ENCODE peak calls at places on chromosomes 7 and 10, in nine cellular contexts. T is PC-3, A is keratinocyte, V is left ventricle myocardium inferior, F is neural progenitor cell, X is HepG2, G is WERI-Rb-1, O is esophagus squamous epithelium, H is heart right ventricle. S is an unnamed sample.
A peak's percentile ranks its signal among the peaks of the same experiment; 100 is the strongest.

GRCh38 chr7:102089175-102090098 is 197.2 kb upstream of the SH2B2 start:
- DNase-seq in T (no peak), A (no peak), V (no peak), F (no peak), X (peak; percentile 12), G (no peak), O (no peak), H (no peak), S (no peak)

GRCh38 chr10:102150970-102151773 is 1.0 kb upstream of the NOLC1 start:
- DNase-seq in T (peak; percentile 63), A (no peak), V (no peak), F (no peak), X (peak; percentile 65), G (no peak), O (no peak), H (no peak), S (no peak)

GRCh38 chr7:123285076-123285700 is 85.4 kb upstream of the SLC13A1 start:
- DNase-seq in T (no peak), A (no peak), V (no peak), F (no peak), X (no peak), G (peak; percentile 9), O (no peak), H (no peak), S (no peak)

GRCh38 chr7:131203291-131203976 is 124.2 kb upstream of the MKLN1 start:
- DNase-seq in T (no peak), A (no peak), V (no peak), F (no peak), X (no peak), G (no peak), O (no peak), H (no peak), S (no peak)

GRCh38 chr10:79411546-79412495 is 33.6 kb downstream of the ZCCHC24 start:
- DNase-seq in T (no peak), A (no peak), V (no peak), F (no peak), X (no peak), G (no peak), O (no peak), H (peak; percentile 21), S (no peak)

GRCh38 chr10:123272171-123272570 is 118.0 kb downstream of the BUB3 start:
- DNase-seq in T (peak; percentile 25), A (no peak), V (no peak), F (no peak), X (no peak), G (no peak), O (no peak), H (no peak), S (no peak)

GRCh38 chr7:70355591-70356323 is 757.5 kb downstream of the AUTS2 start:
- DNase-seq in T (no peak), A (no peak), V (no peak), F (peak; percentile 69), X (no peak), G (no peak), O (no peak), H (no peak), S (no peak)

GRCh38 chr10:99080275-99080816 is 155.3 kb downstream of the HPSE2 start:
- DNase-seq in T (no peak), A (no peak), V (no peak), F (no peak), X (no peak), G (no peak), O (no peak), H (no peak), S (no peak)

GRCh38 chr10:36254191-36254590 is 612.1 kb upstream of the FZD8 start:
- DNase-seq in T (peak; percentile 75), A (peak; percentile 2), V (peak; percentile 80), F (no peak), X (no peak), G (no peak), O (no peak), H (peak; percentile 67), S (no peak)

GRCh38 chr7:122316467-122317394 is 12.2 kb upstream of the FEZF1 start:
- DNase-seq in T (no peak), A (no peak), V (no peak), F (peak; percentile 91), X (peak; percentile 29), G (no peak), O (no peak), H (no peak), S (no peak)

GRCh38 chr10:130745251-130745650 is 566.3 kb downstream of the TCERG1L start:
- DNase-seq in T (no peak), A (no peak), V (no peak), F (no peak), X (no peak), G (no peak), O (no peak), H (no peak), S (no peak)

GRCh38 chr10:89095701-89096391 is 105.2 kb downstream of the FAS start:
- DNase-seq in T (peak; percentile 19), A (no peak), V (no peak), F (no peak), X (no peak), G (no peak), O (no peak), H (no peak), S (no peak)

GRCh38 chr7:151123485-151124204 is 37.4 kb downstream of the AGAP3 start:
- DNase-seq in T (peak; percentile 86), A (no peak), V (peak; percentile 80), F (peak; percentile 89), X (peak; percentile 65), G (peak; percentile 82), O (peak; percentile 17), H (peak; percentile 81), S (peak; percentile 76)

GRCh38 chr7:151121380-151122170 is 35.3 kb downstream of the AGAP3 start:
- DNase-seq in T (no peak), A (no peak), V (no peak), F (no peak), X (no peak), G (no peak), O (no peak), H (no peak), S (no peak)

GRCh38 chr7:151122794-151123484 is 36.7 kb downstream of the AGAP3 start:
- DNase-seq in T (no peak), A (no peak), V (no peak), F (no peak), X (no peak), G (no peak), O (no peak), H (no peak), S (no peak)

GRCh38 chr7:151120896-151121295 is 34.6 kb downstream of the AGAP3 start:
- DNase-seq in T (no peak), A (no peak), V (no peak), F (no peak), X (no peak), G (no peak), O (no peak), H (no peak), S (no peak)

GRCh38 chr7:151122276-151122675 is 36.0 kb downstream of the AGAP3 start:
- DNase-seq in T (no peak), A (no peak), V (no peak), F (no peak), X (no peak), G (no peak), O (no peak), H (no peak), S (no peak)
- TF ChIP-seq CTCF in T (no peak), A (no peak), V (peak; percentile 38), F (peak; percentile 7), X (no peak), G (no peak), O (no peak), H (peak; percentile 39), S (no peak)

GRCh38 chr7:153590136-153590535 is 462.1 kb upstream of the DPP6 start:
- DNase-seq in T (no peak), A (no peak), V (no peak), F (no peak), X (no peak), G (no peak), O (no peak), H (no peak), S (no peak)
- H3K9me3 ChIP-seq in T (peaks cover 6% of the 10 kb centered on the region), A (no peaks in the 10 kb centered on the region), V (no peaks in the 10 kb centered on the region), F (no peaks in the 10 kb centered on the region), X (peaks cover 27% of the 10 kb centered on the region), G (no peaks in the 10 kb centered on the region), O (peaks cover 3% of the 10 kb centered on the region), H (no peaks in the 10 kb centered on the region), S (no peaks in the 10 kb centered on the region)

DNA sequence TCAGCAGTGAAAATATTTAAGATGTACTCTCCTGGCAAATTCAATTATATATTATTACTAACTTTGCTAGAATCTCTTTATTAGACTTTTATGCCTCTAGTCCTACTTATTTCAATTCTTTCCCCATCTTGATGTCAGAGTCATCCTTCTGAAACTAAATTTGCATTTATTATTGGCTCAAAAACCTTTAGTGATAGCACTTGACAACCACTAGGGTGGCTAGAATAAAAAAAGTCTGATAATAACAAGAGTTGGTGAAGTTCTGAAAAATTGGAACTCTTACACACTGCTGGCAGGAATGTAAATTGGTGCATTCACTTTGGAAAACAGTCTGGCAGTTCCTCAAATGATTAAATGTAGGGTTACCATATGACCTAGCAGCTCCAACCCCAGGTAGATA is 73.8 kb downstream of the LSMEM1 start:
- DNase-seq in T (no peak), A (no peak), V (no peak), F (no peak), X (no peak), G (no peak), O (no peak), H (no peak), S (no peak)
- TF ChIP-seq CTCF in T (peak; percentile 32), A (no peak), V (no peak), F (peak; percentile 14), X (no peak), G (no peak), O (no peak), H (no peak), S (no peak)

GRCh38 chr7:64706625-64707292 is 40.8 kb downstream of the ZNF107 start:
- DNase-seq in T (no peak), A (no peak), V (no peak), F (no peak), X (no peak), G (no peak), O (no peak), H (no peak), S (no peak)
- H3K9me3 ChIP-seq in T (peaks cover 58% of the 10 kb centered on the region), A (peaks cover 16% of the 10 kb centered on the region), V (peaks cover 100% of the 10 kb centered on the region), F (peaks cover 90% of the 10 kb centered on the region), X (peaks cover 66% of the 10 kb centered on the region), G (peaks cover 44% of the 10 kb centered on the region), O (peaks cover 71% of the 10 kb centered on the region), H (peaks cover 23% of the 10 kb centered on the region), S (peaks cover 81% of the 10 kb centered on the region)

GRCh38 chr10:97332586-97333350 is 1.8 kb downstream of the FRAT2 start:
- DNase-seq in T (peak; percentile 75), A (no peak), V (no peak), F (peak; percentile 62), X (peak; percentile 77), G (no peak), O (no peak), H (no peak), S (no peak)
- TF ChIP-seq CTCF in T (peak; percentile 44), A (peak; percentile 57), V (peak; percentile 41), F (no peak), X (peak; percentile 80), G (no peak), O (no peak), H (peak; percentile 56), S (no peak)